ENCODE peak calls at places on chromosomes 5 and 9, in eight cellular contexts. Z is tibial artery, R is A549, V is cardiac muscle cell, S is tibial nerve, Y is left ventricle myocardium inferior, G is heart right ventricle, I is spleen. K is an unnamed sample.

GRCh38 chr9:111016046-111017026 is 21.9 kb downstream of the LPAR1 start:
- DNase-seq in Z (no peak), R (no peak), V (peak; percentile 91), S (no peak), Y (no peak), G (no peak), I (no peak), K (no peak)

GRCh38 chr9:114207034-114207815 is 51.9 kb downstream of the COL27A1 start:
- DNase-seq in Z (peak; percentile 40), R (peak; percentile 11), V (peak; percentile 10), S (no peak), Y (peak; percentile 76), G (peak; percentile 71), I (peak; percentile 58), K (no peak)

GRCh38 chr9:37998881-37999311 is 70.1 kb downstream of the SHB start:
- DNase-seq in Z (peak; percentile 54), R (no peak), V (no peak), S (no peak), Y (peak; percentile 40), G (no peak), I (no peak), K (peak; percentile 53)

GRCh38 chr5:95842955-95843544 is 20.5 kb upstream of the GLRX start:
- DNase-seq in Z (peak; percentile 80), R (peak; percentile 38), V (peak; percentile 77), S (no peak), Y (peak; percentile 59), G (peak; percentile 41), I (peak; percentile 92), K (no peak)

GRCh38 chr9:110206388-110206787 is 1.6 kb downstream of the C9orf152 start:
- DNase-seq in Z (no peak), R (no peak), V (no peak), S (no peak), Y (no peak), G (no peak), I (no peak), K (peak; percentile 46)

GRCh38 chr9:97853056-97853843 is at the start of gene FOXE1:
- DNase-seq in Z (no peak), R (peak; percentile 31), V (no peak), S (no peak), Y (no peak), G (no peak), I (no peak), K (no peak)

GRCh38 chr5:151708126-151708525 is 21.4 kb upstream of the SPARC start:
- DNase-seq in Z (no peak), R (no peak), V (no peak), S (no peak), Y (no peak), G (no peak), I (no peak), K (no peak)

GRCh38 chr5:39992617-39993203 is 567.9 kb upstream of the DAB2 start:
- DNase-seq in Z (no peak), R (no peak), V (no peak), S (no peak), Y (no peak), G (no peak), I (no peak), K (no peak)

GRCh38 chr9:81661339-81661738 is 28.0 kb downstream of the TLE1 start:
- DNase-seq in Z (no peak), R (no peak), V (no peak), S (no peak), Y (no peak), G (no peak), I (no peak), K (no peak)

GRCh38 chr5:136198453-136198852 is 5.5 kb upstream of the SMIM32 start:
- DNase-seq in Z (no peak), R (no peak), V (no peak), S (no peak), Y (no peak), G (no peak), I (peak; percentile 56), K (no peak)

GRCh38 chr5:14054111-14054854 is 88.9 kb upstream of the TRIO start:
- DNase-seq in Z (no peak), R (no peak), V (no peak), S (no peak), Y (no peak), G (no peak), I (no peak), K (no peak)

GRCh38 chr5:149745944-149746326 is 15.8 kb downstream of the PPARGC1B start:
- DNase-seq in Z (no peak), R (no peak), V (no peak), S (no peak), Y (no peak), G (no peak), I (no peak), K (no peak)

GRCh38 chr5:154900071-154900470 is 37.9 kb downstream of the GEMIN5 start:
- DNase-seq in Z (no peak), R (no peak), V (no peak), S (no peak), Y (no peak), G (no peak), I (no peak), K (no peak)

GRCh38 chr5:138536665-138537315 is 6.2 kb downstream of the ETF1 start:
- DNase-seq in Z (no peak), R (peak; percentile 40), V (peak; percentile 34), S (no peak), Y (no peak), G (no peak), I (no peak), K (no peak)

GRCh38 chr5:119353686-119354366 is 2.0 kb upstream of the TNFAIP8 start:
- DNase-seq in Z (no peak), R (no peak), V (no peak), S (no peak), Y (no peak), G (no peak), I (no peak), K (no peak)

GRCh38 chr5:127369772-127370171 is 79.2 kb downstream of the MEGF10 start:
- DNase-seq in Z (no peak), R (no peak), V (no peak), S (no peak), Y (no peak), G (no peak), I (no peak), K (no peak)
- H3K27ac ChIP-seq in Z (no peak overlapping the region), R (no peak overlapping the region), V (peak overlapping the region; percentile 4), S (no peak overlapping the region), Y (no peak overlapping the region), G (no peak overlapping the region), I (no peak overlapping the region), K (no peak overlapping the region)

GRCh38 chr9:133369923-133370322 is 5.9 kb downstream of the SURF4 start:
- DNase-seq in Z (no peak), R (no peak), V (no peak), S (no peak), Y (no peak), G (no peak), I (no peak), K (no peak)

GRCh38 chr9:133372144-133372543 is 3.7 kb downstream of the SURF4 start:
- DNase-seq in Z (peak; percentile 33), R (no peak), V (no peak), S (no peak), Y (no peak), G (no peak), I (no peak), K (no peak)

GRCh38 chr9:133369419-133369818 is 6.4 kb downstream of the SURF4 start:
- DNase-seq in Z (no peak), R (no peak), V (no peak), S (no peak), Y (no peak), G (no peak), I (no peak), K (no peak)

GRCh38 chr9:133371261-133371711 is 4.6 kb downstream of the SURF4 start:
- DNase-seq in Z (no peak), R (no peak), V (no peak), S (no peak), Y (no peak), G (no peak), I (peak; percentile 82), K (no peak)

DNA sequence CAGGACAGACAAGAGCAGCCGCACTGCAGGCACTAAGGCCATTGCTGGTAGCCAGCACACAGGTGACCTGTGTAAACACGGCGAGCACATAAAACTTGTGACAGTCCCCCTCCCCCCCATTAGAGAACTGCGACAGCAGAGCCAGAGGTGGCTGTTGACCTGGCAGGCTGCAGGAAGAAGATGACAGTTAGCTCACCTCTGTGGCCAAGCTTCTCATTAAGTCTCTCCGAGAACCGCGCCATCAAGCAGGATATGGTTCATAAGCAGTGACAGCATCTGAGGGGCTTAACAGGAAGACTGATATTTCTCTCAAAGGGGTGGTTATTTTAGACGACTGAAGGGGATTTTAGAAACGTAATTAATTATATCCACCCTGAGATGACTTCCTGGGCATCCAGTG is 5.2 kb downstream of the SURF4 start:
- DNase-seq in Z (no peak), R (no peak), V (no peak), S (no peak), Y (no peak), G (no peak), I (no peak), K (peak; percentile 40)
- H3K4me1 ChIP-seq in Z (peaks cover 77% of the 10 kb centered on the region), R (peaks cover 17% of the 10 kb centered on the region), V (no peaks in the 10 kb centered on the region), S (peaks cover 46% of the 10 kb centered on the region), Y (peaks cover 85% of the 10 kb centered on the region), G (peaks cover 79% of the 10 kb centered on the region), I (peaks cover 92% of the 10 kb centered on the region), K (peaks cover 69% of the 10 kb centered on the region)

GRCh38 chr9:130913599-130914416 is 17.2 kb upstream of the QRFP start:
- DNase-seq in Z (no peak), R (no peak), V (no peak), S (no peak), Y (no peak), G (no peak), I (no peak), K (no peak)
- H3K4me3 ChIP-seq in Z (no peak overlapping the region), R (no peak overlapping the region), V (no peak overlapping the region), S (no peak overlapping the region), Y (no peak overlapping the region), G (no peak overlapping the region), I (no peak overlapping the region), K (no peak overlapping the region)

GRCh38 chr5:51388488-51389325 is 5.5 kb downstream of the ISL1 start:
- DNase-seq in Z (no peak), R (no peak), V (no peak), S (no peak), Y (no peak), G (no peak), I (no peak), K (no peak)

GRCh38 chr5:51389582-51390463 is 6.6 kb downstream of the ISL1 start:
- DNase-seq in Z (no peak), R (no peak), V (no peak), S (no peak), Y (no peak), G (no peak), I (no peak), K (no peak)

GRCh38 chr5:51386916-51387853 is 3.9 kb downstream of the ISL1 start:
- DNase-seq in Z (no peak), R (no peak), V (no peak), S (no peak), Y (no peak), G (no peak), I (no peak), K (peak; percentile 68)

GRCh38 chr5:51389326-51389581 is 6.0 kb downstream of the ISL1 start:
- DNase-seq in Z (no peak), R (no peak), V (no peak), S (no peak), Y (no peak), G (no peak), I (no peak), K (no peak)

DNA sequence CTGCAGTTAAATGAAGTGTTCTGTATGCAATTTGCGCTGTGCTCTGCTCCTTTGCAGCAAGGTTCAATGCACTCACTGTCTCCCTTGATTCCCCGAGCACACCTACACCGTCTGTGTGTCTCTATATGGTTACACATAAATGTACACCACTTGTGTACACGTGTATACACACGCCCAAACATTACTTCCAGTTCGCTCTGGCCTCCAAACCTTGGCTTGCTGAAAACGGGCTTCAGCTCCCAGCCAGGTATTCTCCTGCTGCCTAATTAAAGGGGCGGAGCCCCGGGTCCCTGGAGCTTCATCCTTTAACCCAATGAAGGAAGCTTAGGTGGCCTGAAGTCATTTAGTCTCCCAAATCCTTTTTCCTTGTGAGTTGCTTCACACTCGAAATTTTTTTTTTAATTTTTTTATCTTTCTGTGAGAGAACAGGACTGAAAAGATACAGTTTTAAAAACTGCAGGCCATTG is 4.6 kb downstream of the ISL1 start:
- DNase-seq in Z (no peak), R (no peak), V (no peak), S (no peak), Y (no peak), G (no peak), I (no peak), K (no peak)
- H3K27ac ChIP-seq in Z (no peak overlapping the region), R (no peak overlapping the region), V (no peak overlapping the region), S (no peak overlapping the region), Y (no peak overlapping the region), G (no peak overlapping the region), I (no peak overlapping the region), K (peak overlapping the region; percentile 15)

K was measured in pancreas.